ENCODE peak calls at places on chromosomes 4 and X, in ten cellular contexts. K, L, C, F, U, M, Y, R, Z and W are unnamed samples.

GRCh38 chr4:130257271-130257670 is 1161.3 kb downstream of the C4orf33 start:
- DNase-seq in F (no peak), R (no peak), M (no peak), Z (peak; percentile 90), Y (no peak), C (no peak), U (peak; percentile 56), L (peak; percentile 67), K (peak; percentile 2), W (no peak)

GRCh38 chr4:113223001-113223400 is 173.5 kb downstream of the ANK2 start:
- DNase-seq in M (peak; percentile 18), K (no peak), Z (peak; percentile 23), U (no peak), C (no peak), F (no peak), R (no peak), L (no peak), Y (no peak), W (no peak)

GRCh38 chr4:94960703-94961102 is 202.9 kb downstream of the BMPR1B start:
- DNase-seq in F (no peak), C (no peak), M (no peak), R (no peak), U (no peak), K (no peak), Z (no peak), Y (no peak), L (no peak), W (no peak)

GRCh38 chr4:159027535-159027934 is 75.3 kb upstream of the RAPGEF2 start:
- DNase-seq in U (no peak), F (no peak), M (no peak), K (no peak), Y (no peak), Z (peak; percentile 11), R (no peak), L (no peak), C (no peak), W (no peak)

GRCh38 chr4:165606465-165607205 is 227.8 kb downstream of the CPE start:
- DNase-seq in Z (no peak), K (no peak), U (no peak), R (no peak), F (no peak), L (no peak), Y (no peak), C (no peak), M (no peak), W (no peak)

GRCh38 chr4:146165840-146166239 is 9.7 kb upstream of the LSM6 start:
- DNase-seq in R (no peak), C (no peak), Z (peak; percentile 82), F (peak; percentile 34), M (peak; percentile 53), Y (no peak), K (no peak), U (peak; percentile 83), L (no peak), W (no peak)

GRCh38 chr4:82519776-82520175 is 42.0 kb downstream of the TMEM150C start:
- DNase-seq in Y (no peak), C (no peak), U (peak; percentile 49), K (no peak), L (no peak), Z (no peak), F (no peak), R (no peak), M (peak; percentile 22), W (no peak)

GRCh38 chr4:1249731-1250526 is 999 bp upstream of the CTBP1 start:
- DNase-seq in Z (peak; percentile 25), U (peak; percentile 56), C (peak; percentile 51), L (no peak), K (peak; percentile 52), F (no peak), R (peak; percentile 3), M (peak; percentile 73), Y (no peak), W (peak; percentile 49)

GRCh38 chrX:101399825-101400224 is 7.9 kb downstream of the GLA start:
- DNase-seq in L (no peak), F (no peak), C (no peak), K (no peak), Z (no peak), M (no peak), U (no peak), Y (no peak), R (no peak), W (no peak)

GRCh38 chr4:175790067-175790466 is 22.0 kb downstream of the GPM6A start:
- DNase-seq in M (no peak), K (no peak), C (no peak), U (no peak), L (no peak), F (no peak), Y (no peak), Z (no peak), R (no peak), W (no peak)

GRCh38 chr4:105473340-105474109 is at the start of gene PPA2:
- DNase-seq in Z (peak; percentile 90), M (peak; percentile 87), L (peak; percentile 86), F (peak; percentile 71), U (peak; percentile 94), R (peak; percentile 68), K (peak; percentile 82), Y (peak; percentile 55), C (peak; percentile 77), W (peak; percentile 86)

GRCh38 chrX:39854772-39855747 is 242.7 kb downstream of the BCOR start:
- DNase-seq in U (no peak), C (peak; percentile 74), F (no peak), L (no peak), Z (no peak), R (no peak), M (no peak), Y (peak; percentile 82), K (no peak), W (no peak)

GRCh38 chr4:48944659-48945290 is 38.2 kb upstream of the OCIAD2 start:
- DNase-seq in K (no peak), U (no peak), Z (no peak), L (no peak), C (peak; percentile 24), Y (no peak), R (peak; percentile 18), F (no peak), M (no peak), W (peak; percentile 71)

GRCh38 chr4:63036159-63036866 is 1372.9 kb downstream of the TECRL start:
- DNase-seq in F (no peak), R (no peak), M (no peak), C (no peak), Z (no peak), Y (no peak), U (no peak), L (no peak), K (no peak), W (no peak)

GRCh38 chr4:103802766-103803165 is 83.0 kb upstream of the TACR3 start:
- DNase-seq in U (no peak), F (no peak), Y (no peak), Z (no peak), K (no peak), R (no peak), C (no peak), L (no peak), M (no peak), W (no peak)

GRCh38 chr4:3772632-3773031 is 6.4 kb downstream of the ADRA2C start:
- DNase-seq in C (no peak), Y (no peak), K (no peak), F (no peak), U (no peak), R (no peak), Z (no peak), M (no peak), L (no peak), W (no peak)

GRCh38 chrX:105876658-105877057 is 54.3 kb downstream of the NRK start:
- DNase-seq in K (no peak), R (peak; percentile 29), U (peak; percentile 16), Z (no peak), Y (no peak), L (peak; percentile 16), M (no peak), C (no peak), F (no peak), W (no peak)

GRCh38 chr4:16598241-16599224 is 299.9 kb downstream of the LDB2 start:
- DNase-seq in R (no peak), F (peak; percentile 32), Y (no peak), U (peak; percentile 37), Z (peak; percentile 46), K (peak; percentile 22), M (no peak), L (peak; percentile 63), C (no peak), W (no peak)

GRCh38 chr4:47017494-47017893 is 13.9 kb upstream of the GABRB1 start:
- DNase-seq in F (no peak), U (no peak), C (no peak), Y (no peak), L (peak; percentile 27), K (no peak), M (no peak), Z (peak; percentile 19), R (no peak), W (no peak)

GRCh38 chrX:116345953-116346352 is 90.5 kb upstream of the SLC6A14 start:
- DNase-seq in U (no peak), M (no peak), K (no peak), R (no peak), C (no peak), Y (no peak), F (no peak), Z (no peak), L (no peak), W (no peak)

GRCh38 chrX:8748855-8749254 is 16.9 kb upstream of the ANOS1 start:
- DNase-seq in F (no peak), C (no peak), L (peak; percentile 37), Y (no peak), R (peak; percentile 33), M (peak; percentile 52), Z (peak; percentile 28), U (peak; percentile 44), K (peak; percentile 44), W (no peak)

GRCh38 chrX:9767375-9767774 is 1.7 kb upstream of the GPR143 start:
- DNase-seq in L (no peak), Z (no peak), C (no peak), M (no peak), U (peak; percentile 27), F (no peak), R (no peak), Y (no peak), K (no peak), W (no peak)

GRCh38 chr4:144343143-144343755 is 202.7 kb upstream of the GYPA start:
- DNase-seq in F (no peak), U (no peak), C (no peak), R (no peak), M (no peak), Y (no peak), L (no peak), Z (peak; percentile 19), K (no peak), W (no peak)

GRCh38 chr4:73868206-73869129 is 725 bp upstream of the CXCL1 start:
- DNase-seq in Z (no peak), Y (no peak), F (no peak), C (no peak), R (peak; percentile 18), M (peak; percentile 16), K (no peak), U (no peak), L (no peak), W (no peak)

GRCh38 chr4:25320374-25321172 is 8.0 kb downstream of the ZCCHC4 start:
- DNase-seq in C (no peak), R (no peak), K (peak; percentile 61), M (peak; percentile 76), L (peak; percentile 64), Y (no peak), U (peak; percentile 81), Z (peak; percentile 79), F (peak; percentile 69), W (no peak)